ENCODE peak calls at places on chromosomes 5 and 9, in six cellular contexts. One of them, this sample, is unnamed.

GRCh38 chr5:147359551-147359950 is 124.7 kb downstream of the STK32A start:
- DNase-seq in body of pancreas: no peak
- DNase-seq in WERI-Rb-1: no peak
- DNase-seq in cardiac muscle cell: no peak
- DNase-seq in HFF-Myc: no peak
- DNase-seq in pancreas: no peak
- DNase-seq in this sample: no peak

GRCh38 chr5:132758406-132758805 is 11.2 kb downstream of the CCNI2 start:
- DNase-seq in body of pancreas: no peak
- DNase-seq in WERI-Rb-1: no peak
- DNase-seq in cardiac muscle cell: no peak
- DNase-seq in HFF-Myc: no peak
- DNase-seq in pancreas: no peak
- DNase-seq in this sample: no peak

GRCh38 chr5:31908396-31908795 is 265.7 kb downstream of the GOLPH3 start:
- DNase-seq in body of pancreas: no peak
- DNase-seq in WERI-Rb-1: no peak
- DNase-seq in cardiac muscle cell: no peak
- DNase-seq in HFF-Myc: no peak
- DNase-seq in pancreas: no peak
- DNase-seq in this sample: no peak

GRCh38 chr9:75997196-75997595 is 106.7 kb downstream of the PCSK5 start:
- DNase-seq in body of pancreas: no peak
- DNase-seq in WERI-Rb-1: no peak
- DNase-seq in cardiac muscle cell: no peak
- DNase-seq in HFF-Myc: no peak
- DNase-seq in pancreas: no peak
- DNase-seq in this sample: no peak

GRCh38 chr9:96874947-96875459 is 20.7 kb upstream of the ZNF782 start:
- DNase-seq in body of pancreas: peak; percentile 87
- DNase-seq in WERI-Rb-1: no peak
- DNase-seq in cardiac muscle cell: no peak
- DNase-seq in HFF-Myc: no peak
- DNase-seq in pancreas: peak; percentile 83
- DNase-seq in this sample: no peak

GRCh38 chr5:38793099-38793498 is 52.7 kb upstream of the OSMR start:
- DNase-seq in body of pancreas: no peak
- DNase-seq in WERI-Rb-1: no peak
- DNase-seq in cardiac muscle cell: no peak
- DNase-seq in HFF-Myc: no peak
- DNase-seq in pancreas: no peak
- DNase-seq in this sample: no peak

GRCh38 chr5:133520991-133521706 is 91.2 kb downstream of the FSTL4 start:
- DNase-seq in body of pancreas: no peak
- DNase-seq in WERI-Rb-1: no peak
- DNase-seq in cardiac muscle cell: no peak
- DNase-seq in HFF-Myc: no peak
- DNase-seq in pancreas: no peak
- DNase-seq in this sample: no peak

GRCh38 chr5:73764586-73764985 is 138.6 kb downstream of the ARHGEF28 start:
- DNase-seq in body of pancreas: no peak
- DNase-seq in WERI-Rb-1: no peak
- DNase-seq in cardiac muscle cell: no peak
- DNase-seq in HFF-Myc: no peak
- DNase-seq in pancreas: no peak
- DNase-seq in this sample: no peak

GRCh38 chr9:136847065-136847826 is 2.0 kb upstream of the PHPT1 start:
- DNase-seq in body of pancreas: peak; percentile 54
- DNase-seq in WERI-Rb-1: peak; percentile 71
- DNase-seq in cardiac muscle cell: peak; percentile 74
- DNase-seq in HFF-Myc: no peak
- DNase-seq in pancreas: no peak
- DNase-seq in this sample: no peak

GRCh38 chr5:24110019-24110615 is 534.7 kb downstream of the CDH10 start:
- DNase-seq in body of pancreas: no peak
- DNase-seq in WERI-Rb-1: no peak
- DNase-seq in cardiac muscle cell: peak; percentile 32
- DNase-seq in HFF-Myc: no peak
- DNase-seq in pancreas: no peak
- DNase-seq in this sample: peak; percentile 10

GRCh38 chr5:146426853-146427618 is 20.1 kb upstream of the TCERG1 start:
- DNase-seq in body of pancreas: no peak
- DNase-seq in WERI-Rb-1: no peak
- DNase-seq in cardiac muscle cell: peak; percentile 60
- DNase-seq in HFF-Myc: no peak
- DNase-seq in pancreas: no peak
- DNase-seq in this sample: no peak

GRCh38 chr5:37533851-37534250 is 154.7 kb downstream of the WDR70 start:
- DNase-seq in body of pancreas: no peak
- DNase-seq in WERI-Rb-1: no peak
- DNase-seq in cardiac muscle cell: no peak
- DNase-seq in HFF-Myc: no peak
- DNase-seq in pancreas: no peak
- DNase-seq in this sample: no peak

GRCh38 chr9:124786881-124787573 is 10.1 kb downstream of the OLFML2A start:
- DNase-seq in body of pancreas: no peak
- DNase-seq in WERI-Rb-1: peak; percentile 4
- DNase-seq in cardiac muscle cell: no peak
- DNase-seq in HFF-Myc: no peak
- DNase-seq in pancreas: no peak
- DNase-seq in this sample: no peak

GRCh38 chr5:180113660-180114303 is 42.2 kb upstream of the RNF130 start:
- DNase-seq in body of pancreas: no peak
- DNase-seq in WERI-Rb-1: no peak
- DNase-seq in cardiac muscle cell: no peak
- DNase-seq in HFF-Myc: no peak
- DNase-seq in pancreas: no peak
- DNase-seq in this sample: no peak

GRCh38 chr9:22035591-22036011 is 26.5 kb upstream of the CDKN2B start:
- DNase-seq in body of pancreas: no peak
- DNase-seq in WERI-Rb-1: no peak
- DNase-seq in cardiac muscle cell: no peak
- DNase-seq in HFF-Myc: no peak
- DNase-seq in pancreas: no peak
- DNase-seq in this sample: no peak

GRCh38 chr9:88773627-88774244 is 217.5 kb upstream of the S1PR3 start:
- DNase-seq in body of pancreas: no peak
- DNase-seq in WERI-Rb-1: no peak
- DNase-seq in cardiac muscle cell: peak; percentile 23
- DNase-seq in HFF-Myc: no peak
- DNase-seq in pancreas: no peak
- DNase-seq in this sample: no peak

GRCh38 chr5:55921617-55922016 is 70.5 kb downstream of the IL31RA start:
- DNase-seq in body of pancreas: no peak
- DNase-seq in WERI-Rb-1: no peak
- DNase-seq in cardiac muscle cell: no peak
- DNase-seq in HFF-Myc: no peak
- DNase-seq in pancreas: no peak
- DNase-seq in this sample: no peak

GRCh38 chr5:174745495-174745894 is 21.1 kb downstream of the MSX2 start:
- DNase-seq in body of pancreas: no peak
- DNase-seq in WERI-Rb-1: no peak
- DNase-seq in cardiac muscle cell: peak; percentile 81
- DNase-seq in HFF-Myc: no peak
- DNase-seq in pancreas: no peak
- DNase-seq in this sample: no peak

GRCh38 chr9:12968093-12968492 is 193.3 kb downstream of the LURAP1L start:
- DNase-seq in body of pancreas: no peak
- DNase-seq in WERI-Rb-1: no peak
- DNase-seq in cardiac muscle cell: no peak
- DNase-seq in HFF-Myc: peak; percentile 2
- DNase-seq in pancreas: no peak
- DNase-seq in this sample: no peak

GRCh38 chr5:9551567-9551966 is 5.7 kb upstream of the SEMA5A start:
- DNase-seq in body of pancreas: no peak
- DNase-seq in WERI-Rb-1: no peak
- DNase-seq in cardiac muscle cell: no peak
- DNase-seq in HFF-Myc: no peak
- DNase-seq in pancreas: no peak
- DNase-seq in this sample: no peak

GRCh38 chr5:16992444-16992843 is 56.4 kb upstream of the MYO10 start:
- DNase-seq in body of pancreas: no peak
- DNase-seq in WERI-Rb-1: no peak
- DNase-seq in cardiac muscle cell: no peak
- DNase-seq in HFF-Myc: no peak
- DNase-seq in pancreas: no peak
- DNase-seq in this sample: no peak

GRCh38 chr5:98424681-98425454 is 348.6 kb upstream of the RGMB start:
- DNase-seq in body of pancreas: no peak
- DNase-seq in WERI-Rb-1: no peak
- DNase-seq in cardiac muscle cell: no peak
- DNase-seq in HFF-Myc: peak; percentile 87
- DNase-seq in pancreas: no peak
- DNase-seq in this sample: no peak
- H3K4me3 ChIP-seq in body of pancreas: no peak overlapping the region
- H3K4me3 ChIP-seq in WERI-Rb-1: no peak overlapping the region
- H3K4me3 ChIP-seq in cardiac muscle cell: no peak overlapping the region
- H3K4me3 ChIP-seq in HFF-Myc: no peak overlapping the region
- H3K4me3 ChIP-seq in pancreas: no peak overlapping the region
- H3K4me3 ChIP-seq in this sample: no peak overlapping the region

GRCh38 chr9:134134949-134135342 is 936 bp upstream of the WDR5 start:
- DNase-seq in body of pancreas: no peak
- DNase-seq in WERI-Rb-1: no peak
- DNase-seq in cardiac muscle cell: no peak
- DNase-seq in HFF-Myc: no peak
- DNase-seq in pancreas: no peak
- DNase-seq in this sample: no peak

GRCh38 chr9:134136997-134137302 is 1.1 kb downstream of the WDR5 start:
- DNase-seq in body of pancreas: no peak
- DNase-seq in WERI-Rb-1: no peak
- DNase-seq in cardiac muscle cell: peak; percentile 9
- DNase-seq in HFF-Myc: no peak
- DNase-seq in pancreas: no peak
- DNase-seq in this sample: no peak

GRCh38 chr9:134136117-134136996 is 475 bp downstream of the WDR5 start:
- DNase-seq in body of pancreas: peak; percentile 23
- DNase-seq in WERI-Rb-1: no peak
- DNase-seq in cardiac muscle cell: peak; percentile 62
- DNase-seq in HFF-Myc: no peak
- DNase-seq in pancreas: no peak
- DNase-seq in this sample: no peak

GRCh38 chr9:134138292-134138691 is 2.4 kb downstream of the WDR5 start:
- DNase-seq in body of pancreas: peak; percentile 56
- DNase-seq in WERI-Rb-1: no peak
- DNase-seq in cardiac muscle cell: no peak
- DNase-seq in HFF-Myc: no peak
- DNase-seq in pancreas: no peak
- DNase-seq in this sample: no peak

GRCh38 chr9:134135343-134136116 is at the start of gene WDR5:
- DNase-seq in body of pancreas: peak; percentile 94
- DNase-seq in WERI-Rb-1: peak; percentile 92
- DNase-seq in cardiac muscle cell: peak; percentile 96
- DNase-seq in HFF-Myc: peak; percentile 56
- DNase-seq in pancreas: peak; percentile 89
- DNase-seq in this sample: peak; percentile 51
- TF ChIP-seq CTCF in body of pancreas: peak; percentile 12
- TF ChIP-seq CTCF in WERI-Rb-1: peak; percentile 13
- TF ChIP-seq CTCF in cardiac muscle cell: peak; percentile 30
- TF ChIP-seq CTCF in HFF-Myc: peak; percentile 21
- TF ChIP-seq CTCF in pancreas: no peak
- TF ChIP-seq CTCF in this sample: peak; percentile 35

DNA sequence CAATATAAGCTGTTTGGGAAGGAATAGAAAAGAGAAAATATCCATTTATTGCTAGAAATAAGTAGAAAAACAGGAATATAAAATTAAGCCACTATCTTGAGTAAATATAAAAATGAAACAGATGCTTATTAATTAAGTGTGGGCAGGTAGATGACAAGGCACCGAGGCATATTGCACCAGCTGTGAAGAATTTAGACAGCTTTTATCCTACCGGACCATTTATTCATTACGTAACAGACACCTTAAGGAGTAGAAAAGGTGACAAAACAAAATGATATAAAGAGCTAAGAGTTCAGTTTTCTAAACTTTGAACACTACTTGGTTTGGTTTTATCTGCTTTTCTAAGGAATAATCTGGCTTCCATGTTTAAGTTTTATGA is 404.1 kb downstream of the PTPRD start:
- DNase-seq in body of pancreas: no peak
- DNase-seq in WERI-Rb-1: no peak
- DNase-seq in cardiac muscle cell: no peak
- DNase-seq in HFF-Myc: no peak
- DNase-seq in pancreas: no peak
- DNase-seq in this sample: no peak
- H3K4me3 ChIP-seq in body of pancreas: no peak overlapping the region
- H3K4me3 ChIP-seq in WERI-Rb-1: no peak overlapping the region
- H3K4me3 ChIP-seq in cardiac muscle cell: no peak overlapping the region
- H3K4me3 ChIP-seq in HFF-Myc: no peak overlapping the region
- H3K4me3 ChIP-seq in pancreas: no peak overlapping the region
- H3K4me3 ChIP-seq in this sample: peak overlapping the region; percentile 56

GRCh38 chr9:126703330-126704156 is 89.8 kb downstream of the LMX1B start:
- DNase-seq in body of pancreas: no peak
- DNase-seq in WERI-Rb-1: no peak
- DNase-seq in cardiac muscle cell: no peak
- DNase-seq in HFF-Myc: no peak
- DNase-seq in pancreas: no peak
- DNase-seq in this sample: no peak

GRCh38 chr9:126700903-126701819 is 87.4 kb downstream of the LMX1B start:
- DNase-seq in body of pancreas: no peak
- DNase-seq in WERI-Rb-1: peak; percentile 24
- DNase-seq in cardiac muscle cell: no peak
- DNase-seq in HFF-Myc: no peak
- DNase-seq in pancreas: no peak
- DNase-seq in this sample: no peak

GRCh38 chr9:126704157-126704941 is 90.6 kb downstream of the LMX1B start:
- DNase-seq in body of pancreas: no peak
- DNase-seq in WERI-Rb-1: peak; percentile 62
- DNase-seq in cardiac muscle cell: no peak
- DNase-seq in HFF-Myc: no peak
- DNase-seq in pancreas: no peak
- DNase-seq in this sample: peak; percentile 52

GRCh38 chr9:126701820-126702500 is 88.2 kb downstream of the LMX1B start:
- DNase-seq in body of pancreas: no peak
- DNase-seq in WERI-Rb-1: peak; percentile 8
- DNase-seq in cardiac muscle cell: no peak
- DNase-seq in HFF-Myc: no peak
- DNase-seq in pancreas: no peak
- DNase-seq in this sample: no peak

DNA sequence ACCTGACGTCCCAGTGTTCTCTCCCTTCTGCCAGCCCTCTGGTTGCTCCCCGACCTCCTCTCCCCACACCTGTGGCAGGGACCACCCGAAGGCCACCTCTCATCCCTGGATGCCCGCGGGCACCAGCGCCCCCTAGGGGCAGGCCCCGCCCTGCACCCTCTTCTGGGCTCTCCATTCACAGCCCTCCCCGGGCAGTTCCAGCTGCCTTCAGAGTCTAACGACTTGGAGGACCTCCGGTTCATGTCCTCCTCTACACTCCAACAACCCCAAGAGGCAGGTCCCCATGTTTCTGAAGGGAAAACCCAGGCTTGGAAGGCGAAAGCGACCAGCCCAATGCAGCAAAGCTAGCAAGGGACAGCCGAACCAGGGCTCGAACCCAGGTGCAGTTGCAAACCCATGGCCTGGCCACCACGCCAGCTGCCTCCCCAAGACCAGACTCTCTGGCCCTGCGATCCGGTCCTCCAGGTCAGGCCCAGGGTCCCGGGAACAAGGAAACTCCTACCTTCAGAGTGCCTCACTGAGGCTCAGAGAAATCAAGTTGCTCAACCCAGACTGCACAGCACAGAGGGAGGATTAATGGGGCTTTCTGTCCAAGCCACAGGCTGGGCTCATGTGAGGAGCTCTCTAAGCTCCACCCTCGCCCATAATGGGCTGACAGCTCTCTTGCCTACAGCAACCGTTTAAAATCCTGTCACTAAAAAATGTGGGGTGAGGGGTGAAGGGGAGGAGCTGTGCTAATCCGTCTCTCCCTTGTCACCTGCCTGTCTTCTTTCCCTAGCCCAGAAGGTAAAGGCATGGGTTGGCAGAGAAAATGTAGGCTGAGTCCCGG is 89.0 kb downstream of the LMX1B start:
- DNase-seq in body of pancreas: no peak
- DNase-seq in WERI-Rb-1: peak; percentile 90
- DNase-seq in cardiac muscle cell: peak; percentile 51
- DNase-seq in HFF-Myc: no peak
- DNase-seq in pancreas: no peak
- DNase-seq in this sample: peak; percentile 79
- TF ChIP-seq CTCF in body of pancreas: peak; percentile 34
- TF ChIP-seq CTCF in WERI-Rb-1: peak; percentile 98
- TF ChIP-seq CTCF in cardiac muscle cell: peak; percentile 78
- TF ChIP-seq CTCF in HFF-Myc: peak; percentile 89
- TF ChIP-seq CTCF in pancreas: peak; percentile 30
- TF ChIP-seq CTCF in this sample: peak; percentile 78

This sample was measured in retinal pigment epithelial cell.